ENCODE peak calls at places on chromosome 4, in ten cellular contexts. W, A, D, F, O, L, E, G, M and J are unnamed samples.

GRCh38 chr4:15917297-15917696 is 21.2 kb downstream of the FGFBP1 start:
- DNase-seq in W (no peak), A (no peak), D (no peak), F (no peak), O (no peak), L (no peak), E (no peak), G (no peak), M (no peak), J (no peak)

GRCh38 chr4:159776915-159777314 is 674.0 kb downstream of the RAPGEF2 start:
- DNase-seq in W (no peak), A (no peak), D (no peak), F (no peak), O (no peak), L (no peak), E (no peak), G (no peak), M (no peak), J (no peak)

GRCh38 chr4:73161527-73162185 is 92.1 kb upstream of the COX18 start:
- DNase-seq in W (no peak), A (no peak), D (no peak), F (no peak), O (no peak), L (no peak), E (no peak), G (no peak), M (no peak), J (no peak)

GRCh38 chr4:98794565-98795205 is 134.2 kb downstream of the EIF4E start:
- DNase-seq in W (no peak), A (no peak), D (peak), F (no peak), O (no peak), L (no peak), E (no peak), G (no peak), M (no peak), J (no peak)

GRCh38 chr4:66014146-66014765 is 344.0 kb upstream of the EPHA5 start:
- DNase-seq in W (no peak), A (no peak), D (no peak), F (peak), O (no peak), L (no peak), E (no peak), G (no peak), M (no peak), J (no peak)

GRCh38 chr4:18397681-18398080 is 376.1 kb upstream of the LCORL start:
- DNase-seq in W (no peak), A (no peak), D (no peak), F (no peak), O (no peak), L (no peak), E (no peak), G (no peak), M (no peak), J (no peak)

GRCh38 chr4:113394730-113395530 is 345.5 kb downstream of the ANK2 start:
- DNase-seq in W (peak), A (peak), D (no peak), F (no peak), O (peak), L (peak), E (peak), G (no peak), M (peak), J (peak)

GRCh38 chr4:73392936-73393335 is 11.2 kb upstream of the ALB start:
- DNase-seq in W (no peak), A (no peak), D (no peak), F (no peak), O (no peak), L (no peak), E (no peak), G (no peak), M (no peak), J (no peak)

GRCh38 chr4:162499478-162499877 is 335.7 kb upstream of the FSTL5 start:
- DNase-seq in W (no peak), A (no peak), D (no peak), F (no peak), O (no peak), L (no peak), E (no peak), G (no peak), M (no peak), J (no peak)

GRCh38 chr4:2059034-2059725 is at the start of gene NAT8L:
- DNase-seq in W (no peak), A (no peak), D (no peak), F (peak), O (peak), L (peak), E (peak), G (peak), M (no peak), J (no peak)

GRCh38 chr4:58301384-58301783 is 1191.2 kb upstream of the IGFBP7 start:
- DNase-seq in W (no peak), A (no peak), D (no peak), F (no peak), O (no peak), L (no peak), E (peak), G (no peak), M (peak), J (no peak)

GRCh38 chr4:38328963-38329729 is 334.9 kb upstream of the KLF3 start:
- DNase-seq in W (no peak), A (no peak), D (no peak), F (no peak), O (no peak), L (no peak), E (no peak), G (no peak), M (no peak), J (no peak)

GRCh38 chr4:171629737-171630136 is 183.5 kb upstream of the GALNTL6 start:
- DNase-seq in W (no peak), A (no peak), D (no peak), F (no peak), O (no peak), L (no peak), E (no peak), G (no peak), M (no peak), J (no peak)

GRCh38 chr4:137536789-137537561 is 4.7 kb upstream of the PCDH18 start:
- DNase-seq in W (no peak), A (no peak), D (no peak), F (no peak), O (no peak), L (no peak), E (no peak), G (no peak), M (no peak), J (no peak)

GRCh38 chr4:152165146-152165545 is 370.7 kb downstream of the FBXW7 start:
- DNase-seq in W (no peak), A (no peak), D (no peak), F (no peak), O (no peak), L (no peak), E (no peak), G (no peak), M (no peak), J (no peak)

GRCh38 chr4:182671231-182671630 is 246.0 kb downstream of the DCTD start:
- DNase-seq in W (no peak), A (no peak), D (no peak), F (no peak), O (no peak), L (no peak), E (no peak), G (no peak), M (no peak), J (no peak)

GRCh38 chr4:71377561-71377960 is 38.7 kb downstream of the SLC4A4 start:
- DNase-seq in W (no peak), A (no peak), D (no peak), F (no peak), O (no peak), L (no peak), E (no peak), G (no peak), M (no peak), J (no peak)

GRCh38 chr4:123257563-123257962 is 139.0 kb upstream of the SPRY1 start:
- DNase-seq in W (no peak), A (no peak), D (no peak), F (no peak), O (no peak), L (no peak), E (no peak), G (no peak), M (no peak), J (no peak)

GRCh38 chr4:123259676-123260428 is 136.7 kb upstream of the SPRY1 start:
- DNase-seq in W (no peak), A (no peak), D (no peak), F (no peak), O (no peak), L (peak), E (no peak), G (no peak), M (no peak), J (no peak)

GRCh38 chr4:123256006-123256405 is 140.6 kb upstream of the SPRY1 start:
- DNase-seq in W (no peak), A (no peak), D (no peak), F (no peak), O (no peak), L (no peak), E (no peak), G (no peak), M (no peak), J (no peak)

GRCh38 chr4:123260429-123261052 is 136.1 kb upstream of the SPRY1 start:
- DNase-seq in W (no peak), A (no peak), D (no peak), F (no peak), O (no peak), L (no peak), E (no peak), G (no peak), M (no peak), J (no peak)

DNA sequence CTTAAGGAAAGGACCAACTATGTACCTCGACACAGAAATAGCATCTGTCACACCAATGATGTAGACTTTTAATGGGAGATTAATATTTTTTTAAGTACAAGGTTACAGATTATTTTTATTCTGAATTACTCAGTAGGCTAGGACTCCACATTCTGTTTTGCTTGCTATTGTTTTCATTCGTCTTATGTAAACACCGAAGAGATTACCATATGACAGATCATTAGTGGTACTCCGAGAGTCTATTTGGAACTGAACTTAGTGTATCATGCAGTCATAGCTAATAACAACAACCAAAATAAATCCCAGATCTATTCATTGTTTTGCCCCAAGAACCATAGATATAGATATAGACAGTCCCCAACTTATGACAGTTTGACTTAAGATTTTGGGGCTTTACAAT is 139.7 kb upstream of the SPRY1 start:
- DNase-seq in W (no peak), A (no peak), D (no peak), F (no peak), O (no peak), L (no peak), E (no peak), G (no peak), M (no peak), J (no peak)
- H3K4me3 ChIP-seq in W (no peak), A (no peak), D (no peak), F (no peak), O (no peak), L (no peak), E (no peak), G (no peak), M (no peak), J (no peak)

GRCh38 chr4:87973283-87974169 is 2.0 kb upstream of the SPP1 start:
- DNase-seq in W (no peak), A (peak), D (peak), F (peak), O (peak), L (peak), E (peak), G (peak), M (peak), J (no peak)
- H3K27ac ChIP-seq in W (no peak), A (no peak), D (peak), F (no peak), O (no peak), L (no peak), E (no peak), G (peak), M (no peak), J (no peak)

GRCh38 chr4:121070696-121071639 is 1.4 kb downstream of the NDNF start:
- DNase-seq in W (no peak), A (peak), D (no peak), F (peak), O (no peak), L (peak), E (peak), G (no peak), M (peak), J (peak)
- H3K4me3 ChIP-seq in W (no peak), A (peak), D (no peak), F (peak), O (no peak), L (peak), E (peak), G (peak), M (no peak), J (peak)

DNA sequence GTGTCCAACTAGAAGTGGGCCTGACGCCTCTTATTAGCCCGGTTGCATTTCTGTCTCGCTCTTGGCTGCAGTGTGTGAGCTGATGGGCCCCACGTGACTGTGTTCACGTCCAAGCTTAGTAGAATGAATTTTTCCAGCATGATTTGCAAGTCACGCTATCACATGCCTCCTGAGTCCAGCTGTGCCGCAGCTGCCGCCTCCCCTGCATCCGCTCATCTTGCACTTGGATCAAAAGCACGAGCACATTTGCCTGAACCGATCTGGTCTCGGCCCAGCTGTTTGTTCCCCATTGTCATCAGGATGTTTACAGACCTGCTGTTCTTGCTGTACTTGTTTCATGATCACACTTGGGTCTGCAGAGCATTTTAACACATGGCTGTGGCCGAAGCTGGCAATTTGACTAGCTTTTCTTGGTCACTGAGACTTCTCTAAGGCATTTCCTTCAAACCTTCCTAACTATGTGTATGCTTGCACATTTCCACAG is 126.5 kb downstream of the KIT start:
- DNase-seq in W (no peak), A (no peak), D (no peak), F (peak), O (no peak), L (peak), E (peak), G (peak), M (peak), J (peak)
- H3K27ac ChIP-seq in W (no peak), A (no peak), D (no peak), F (peak), O (no peak), L (peak), E (peak), G (peak), M (no peak), J (peak)

GRCh38 chr4:3302786-3303444 is 10.1 kb downstream of the RGS12 start:
- DNase-seq in W (no peak), A (no peak), D (no peak), F (no peak), O (no peak), L (peak), E (peak), G (peak), M (peak), J (no peak)
- H3K4me3 ChIP-seq in W (peak), A (no peak), D (no peak), F (no peak), O (no peak), L (no peak), E (no peak), G (no peak), M (no peak), J (no peak)

GRCh38 chr4:142925161-142925560 is 79.1 kb upstream of the INPP4B start:
- DNase-seq in W (no peak), A (no peak), D (no peak), F (no peak), O (no peak), L (no peak), E (no peak), G (no peak), M (no peak), J (no peak)
- H3K27ac ChIP-seq in W (no peak), A (no peak), D (no peak), F (no peak), O (no peak), L (no peak), E (peak), G (no peak), M (no peak), J (peak)

GRCh38 chr4:165477799-165478198 is 99.0 kb downstream of the CPE start:
- DNase-seq in W (no peak), A (no peak), D (no peak), F (no peak), O (no peak), L (no peak), E (no peak), G (no peak), M (no peak), J (no peak)
- H3K4me3 ChIP-seq in W (no peak), A (no peak), D (no peak), F (no peak), O (no peak), L (no peak), E (no peak), G (no peak), M (no peak), J (no peak)

GRCh38 chr4:7206385-7206784 is 14.0 kb downstream of the SORCS2 start:
- DNase-seq in W (no peak), A (no peak), D (no peak), F (peak), O (no peak), L (peak), E (no peak), G (no peak), M (no peak), J (no peak)
- H3K27ac ChIP-seq in W (no peak), A (no peak), D (no peak), F (peak), O (peak), L (peak), E (peak), G (no peak), M (no peak), J (peak)